ENCODE peak calls at places on chromosomes 5 and 9, in eight cellular contexts. L, Q, C, R, I, F, M and Z are unnamed samples.

GRCh38 chr5:113295111-113295539 is 139.7 kb downstream of the TSSK1B start:
- DNase-seq in I (no peak), R (no peak), C (no peak), L (no peak), F (no peak), Q (no peak), M (no peak), Z (peak; percentile 21)

GRCh38 chr9:127904888-127905728 is 5.7 kb upstream of the ST6GALNAC6 start:
- DNase-seq in R (no peak), L (no peak), Q (no peak), M (no peak), F (no peak), C (no peak), I (no peak), Z (no peak)

GRCh38 chr5:159216454-159216853 is 7.1 kb upstream of the RNF145 start:
- DNase-seq in F (no peak), C (no peak), Q (no peak), M (no peak), L (no peak), I (no peak), R (no peak), Z (no peak)

GRCh38 chr9:76610009-76610352 is 151.0 kb downstream of the GCNT1 start:
- DNase-seq in M (no peak), F (no peak), R (peak; percentile 41), L (no peak), C (no peak), Q (no peak), I (peak; percentile 54), Z (no peak)

GRCh38 chr9:118785456-118785855 is 583.8 kb downstream of the BRINP1 start:
- DNase-seq in F (no peak), M (no peak), Q (no peak), C (no peak), R (no peak), I (no peak), L (no peak), Z (no peak)

GRCh38 chr5:177402271-177403043 is 2.0 kb upstream of the PFN3 start:
- DNase-seq in Q (no peak), L (no peak), F (peak; percentile 75), M (peak; percentile 64), C (peak; percentile 95), I (peak; percentile 54), R (peak; percentile 72), Z (peak; percentile 98)

GRCh38 chr9:124280176-124280691 is 22.5 kb downstream of the NEK6 start:
- DNase-seq in F (no peak), R (no peak), M (peak; percentile 49), C (no peak), I (peak; percentile 91), Q (no peak), L (no peak), Z (no peak)

GRCh38 chr5:150323092-150323491 is 20.4 kb upstream of the ARSI start:
- DNase-seq in R (no peak), C (no peak), I (peak; percentile 76), M (no peak), L (no peak), Q (no peak), F (no peak), Z (no peak)

GRCh38 chr5:176536132-176536901 is 885 bp downstream of the RNF44 start:
- DNase-seq in F (peak; percentile 91), C (peak; percentile 83), I (peak; percentile 74), M (peak; percentile 61), L (no peak), Q (no peak), R (peak; percentile 83), Z (peak; percentile 89)

GRCh38 chr9:20823051-20823450 is 139.0 kb downstream of the FOCAD start:
- DNase-seq in C (no peak), M (no peak), F (no peak), R (no peak), L (no peak), Q (no peak), I (peak; percentile 23), Z (no peak)

GRCh38 chr5:152405145-152405544 is at the start of gene NMUR2:
- DNase-seq in R (no peak), F (no peak), L (no peak), M (no peak), C (peak; percentile 44), Q (no peak), I (no peak), Z (peak; percentile 84)

GRCh38 chr9:91217388-91217787 is 144.3 kb downstream of the AUH start:
- DNase-seq in C (no peak), R (no peak), F (no peak), M (no peak), L (no peak), I (no peak), Q (no peak), Z (no peak)

GRCh38 chr5:115336201-115336720 is 39.8 kb upstream of the CCDC112 start:
- DNase-seq in M (no peak), Q (no peak), L (no peak), F (no peak), R (no peak), I (peak; percentile 11), C (no peak), Z (no peak)

GRCh38 chr5:13591621-13592020 is 352.9 kb downstream of the DNAH5 start:
- DNase-seq in I (peak; percentile 93), M (peak; percentile 99), C (peak; percentile 42), Q (no peak), R (no peak), L (no peak), F (no peak), Z (peak; percentile 58)